ENCODE peak calls at places on chromosome 12, in four cellular contexts. D, W, R and K are unnamed samples.

GRCh38 chr12:46963977-46964376 is 115.4 kb upstream of the PCED1B start:
- DNase-seq in R (no peak), D (peak), W (no peak), K (no peak)

GRCh38 chr12:113936460-113936859 is 29.7 kb downstream of the RBM19 start:
- DNase-seq in D (no peak), R (no peak), W (peak), K (no peak)

GRCh38 chr12:12992418-12993175 is 7.5 kb downstream of the HEBP1 start:
- DNase-seq in D (peak), W (peak), R (peak), K (no peak)

GRCh38 chr12:108295631-108296030 is 43.5 kb downstream of the CMKLR1 start:
- DNase-seq in W (no peak), R (no peak), D (no peak), K (no peak)

GRCh38 chr12:57861967-57862366 is 15.4 kb upstream of the CTDSP2 start:
- DNase-seq in R (no peak), D (no peak), W (no peak), K (no peak)

GRCh38 chr12:122062832-122063690 is 15.5 kb upstream of the MLXIP start:
- DNase-seq in R (no peak), W (peak), D (peak), K (no peak)

GRCh38 chr12:120224304-120225199 is 23.6 kb upstream of the RPLP0 start:
- DNase-seq in R (no peak), D (no peak), W (no peak), K (no peak)

GRCh38 chr12:5102261-5102789 is 58.6 kb downstream of the KCNA5 start:
- DNase-seq in R (no peak), W (no peak), D (peak), K (no peak)

GRCh38 chr12:124904306-124905098 is 9.9 kb downstream of the UBC start:
- DNase-seq in R (no peak), D (peak), W (peak), K (no peak)

GRCh38 chr12:94671917-94672316 is 21.6 kb upstream of the TMCC3 start:
- DNase-seq in W (no peak), D (no peak), R (no peak), K (no peak)

GRCh38 chr12:55935742-55936151 is 4.8 kb downstream of the DGKA start:
- DNase-seq in R (peak), D (no peak), W (no peak), K (no peak)

GRCh38 chr12:48002773-48003218 is 1.5 kb downstream of the COL2A1 start:
- DNase-seq in W (no peak), R (peak), D (peak), K (no peak)
- H3K4me3 ChIP-seq in W (peak), R (peak), D (peak), K (no peak)

GRCh38 chr12:75349946-75350345 is 15.5 kb downstream of the GLIPR1L1 start:
- DNase-seq in W (no peak), R (no peak), D (no peak), K (no peak)
- H3K4me2 ChIP-seq in W (no peak), R (no peak), D (no peak), K (no peak)

GRCh38 chr12:6620885-6621274 is 13.7 kb upstream of the CHD4 start:
- DNase-seq in R (no peak), W (no peak), D (no peak), K (no peak)
- H3K4me3 ChIP-seq in R (peak), W (no peak), D (no peak), K (no peak)

GRCh38 chr12:105409881-105410471 is 79.5 kb downstream of the C12orf75 start:
- DNase-seq in R (no peak), W (no peak), D (peak), K (no peak)
- H3K4me2 ChIP-seq in R (no peak), W (no peak), D (peak), K (no peak)

GRCh38 chr12:53010955-53011354 is 4.7 kb downstream of the EIF4B start:
- DNase-seq in R (no peak), D (no peak), W (no peak), K (no peak)
- H3K4me3 ChIP-seq in R (peak), D (no peak), W (no peak), K (peak)

DNA sequence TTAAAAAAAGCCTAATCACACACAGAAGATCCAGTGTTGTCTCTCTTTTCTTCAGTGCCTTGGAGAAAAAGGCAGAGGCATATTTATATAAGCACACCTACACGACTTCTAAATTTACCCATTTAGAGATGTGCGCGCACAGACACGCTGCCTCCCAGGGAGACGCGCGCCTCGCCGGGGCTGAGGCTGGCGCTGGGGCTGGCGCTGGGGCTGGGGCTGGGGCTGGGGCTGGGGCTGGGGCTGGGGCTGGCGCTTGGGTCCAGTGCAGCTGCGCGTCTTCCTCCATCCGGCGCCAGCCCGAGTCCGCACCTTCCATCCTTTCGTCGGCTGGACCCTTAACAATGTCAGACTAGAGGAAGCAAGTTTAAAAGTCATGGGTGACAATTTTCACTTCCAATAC is 118.4 kb upstream of the ARID2 start:
- DNase-seq in W (no peak), R (peak), D (no peak), K (no peak)
- H3K4me2 ChIP-seq in W (no peak), R (no peak), D (peak), K (no peak)

GRCh38 chr12:95830335-95831089 is 28.2 kb upstream of the SNRPF start:
- DNase-seq in W (no peak), D (no peak), R (no peak), K (no peak)
- H3K4me3 ChIP-seq in W (no peak), D (no peak), R (no peak), K (no peak)